ENCODE peak calls at places on chromosome 11, in four cellular contexts. One of them, this sample, is unnamed.

GRCh38 chr11:83235825-83236224 is 42.3 kb downstream of the ANKRD42 start:
- DNase-seq in HCT116: no peak
- DNase-seq in SK-N-SH: no peak
- DNase-seq in GM23338: no peak
- DNase-seq in this sample: no peak

GRCh38 chr11:83823461-83824025 is 537.4 kb upstream of the CCDC90B start:
- DNase-seq in HCT116: no peak
- DNase-seq in GM23338: no peak
- DNase-seq in SK-N-SH: no peak
- DNase-seq in this sample: no peak

GRCh38 chr11:106021181-106021966 is 666 bp downstream of the MSANTD4 start:
- DNase-seq in HCT116: no peak
- DNase-seq in GM23338: peak
- DNase-seq in SK-N-SH: no peak
- DNase-seq in this sample: peak

GRCh38 chr11:2509481-2510001 is 64.7 kb downstream of the KCNQ1 start:
- DNase-seq in GM23338: no peak
- DNase-seq in SK-N-SH: peak
- DNase-seq in HCT116: no peak
- DNase-seq in this sample: no peak

GRCh38 chr11:128544625-128545024 is 42.7 kb downstream of the ETS1 start:
- DNase-seq in SK-N-SH: no peak
- DNase-seq in HCT116: no peak
- DNase-seq in GM23338: no peak
- DNase-seq in this sample: no peak

GRCh38 chr11:45816614-45817013 is 11.7 kb downstream of the SLC35C1 start:
- DNase-seq in GM23338: peak
- DNase-seq in SK-N-SH: no peak
- DNase-seq in HCT116: no peak
- DNase-seq in this sample: no peak

GRCh38 chr11:61682093-61682732 is 2.0 kb downstream of the DAGLA start:
- DNase-seq in SK-N-SH: peak
- DNase-seq in GM23338: no peak
- DNase-seq in HCT116: no peak
- DNase-seq in this sample: peak

GRCh38 chr11:862704-863388 is 20.2 kb downstream of the TSPAN4 start:
- DNase-seq in GM23338: no peak
- DNase-seq in HCT116: no peak
- DNase-seq in SK-N-SH: no peak
- DNase-seq in this sample: no peak

GRCh38 chr11:101487775-101488174 is 96.0 kb downstream of the TRPC6 start:
- DNase-seq in HCT116: no peak
- DNase-seq in SK-N-SH: no peak
- DNase-seq in GM23338: no peak
- DNase-seq in this sample: peak

GRCh38 chr11:128711136-128711535 is 17.3 kb downstream of the FLI1 start:
- DNase-seq in SK-N-SH: no peak
- DNase-seq in HCT116: no peak
- DNase-seq in GM23338: no peak
- DNase-seq in this sample: peak

GRCh38 chr11:27677108-27677507 is 23.1 kb downstream of the BDNF start:
- DNase-seq in HCT116: no peak
- DNase-seq in SK-N-SH: no peak
- DNase-seq in GM23338: no peak
- DNase-seq in this sample: no peak

GRCh38 chr11:128341280-128341679 is 246.1 kb downstream of the ETS1 start:
- DNase-seq in SK-N-SH: no peak
- DNase-seq in GM23338: no peak
- DNase-seq in HCT116: no peak
- DNase-seq in this sample: peak

GRCh38 chr11:66840317-66841091 is 2.7 kb upstream of the RCE1 start:
- DNase-seq in HCT116: no peak
- DNase-seq in SK-N-SH: no peak
- DNase-seq in GM23338: no peak
- DNase-seq in this sample: no peak

GRCh38 chr11:129699711-129700304 is 115.8 kb upstream of the TMEM45B start:
- DNase-seq in HCT116: no peak
- DNase-seq in GM23338: peak
- DNase-seq in SK-N-SH: no peak
- DNase-seq in this sample: peak

GRCh38 chr11:94909371-94909820 is 64.0 kb downstream of the CWC15 start:
- DNase-seq in HCT116: no peak
- DNase-seq in SK-N-SH: no peak
- DNase-seq in GM23338: no peak
- DNase-seq in this sample: no peak

GRCh38 chr11:122334546-122335375 is 218.7 kb upstream of the BLID start:
- DNase-seq in SK-N-SH: no peak
- DNase-seq in GM23338: no peak
- DNase-seq in HCT116: no peak
- DNase-seq in this sample: no peak

GRCh38 chr11:75023446-75024067 is 34.8 kb downstream of the NEU3 start:
- DNase-seq in SK-N-SH: no peak
- DNase-seq in HCT116: no peak
- DNase-seq in GM23338: no peak
- DNase-seq in this sample: no peak

GRCh38 chr11:115670538-115671200 is 166.5 kb upstream of the CADM1 start:
- DNase-seq in HCT116: no peak
- DNase-seq in GM23338: no peak
- DNase-seq in SK-N-SH: peak
- DNase-seq in this sample: no peak

GRCh38 chr11:73463359-73463758 is 87.2 kb downstream of the RELT start:
- DNase-seq in HCT116: no peak
- DNase-seq in SK-N-SH: no peak
- DNase-seq in GM23338: no peak
- DNase-seq in this sample: peak

GRCh38 chr11:126702987-126703386 is 297.6 kb downstream of the KIRREL3 start:
- DNase-seq in GM23338: no peak
- DNase-seq in HCT116: no peak
- DNase-seq in SK-N-SH: peak
- DNase-seq in this sample: no peak

GRCh38 chr11:86101941-86102407 is 33.1 kb upstream of the PICALM start:
- DNase-seq in HCT116: no peak
- DNase-seq in SK-N-SH: no peak
- DNase-seq in GM23338: no peak
- DNase-seq in this sample: peak

GRCh38 chr11:28017816-28018215 is 90.1 kb downstream of the KIF18A start:
- DNase-seq in SK-N-SH: no peak
- DNase-seq in GM23338: no peak
- DNase-seq in HCT116: no peak
- DNase-seq in this sample: peak

GRCh38 chr11:34773826-34774225 is 142.4 kb downstream of the APIP start:
- DNase-seq in SK-N-SH: no peak
- DNase-seq in GM23338: no peak
- DNase-seq in HCT116: no peak
- DNase-seq in this sample: peak

GRCh38 chr11:86571273-86571948 is 101.0 kb downstream of the ME3 start:
- DNase-seq in SK-N-SH: peak
- DNase-seq in HCT116: peak
- DNase-seq in GM23338: peak
- DNase-seq in this sample: peak

GRCh38 chr11:46207270-46207669 is 70.2 kb upstream of the CREB3L1 start:
- DNase-seq in HCT116: no peak
- DNase-seq in SK-N-SH: no peak
- DNase-seq in GM23338: no peak
- DNase-seq in this sample: no peak

GRCh38 chr11:10898003-10898762 is 40.3 kb upstream of the ZBED5 start:
- DNase-seq in HCT116: no peak
- DNase-seq in SK-N-SH: no peak
- DNase-seq in GM23338: no peak
- DNase-seq in this sample: no peak

GRCh38 chr11:35751664-35752061 is 89.1 kb downstream of the TRIM44 start:
- DNase-seq in GM23338: no peak
- DNase-seq in HCT116: no peak
- DNase-seq in SK-N-SH: no peak
- DNase-seq in this sample: no peak

GRCh38 chr11:29485641-29486040 is 531.2 kb downstream of the KCNA4 start:
- DNase-seq in GM23338: no peak
- DNase-seq in HCT116: no peak
- DNase-seq in SK-N-SH: no peak
- DNase-seq in this sample: no peak

GRCh38 chr11:36081274-36081945 is 137.5 kb downstream of the LDLRAD3 start:
- DNase-seq in HCT116: no peak
- DNase-seq in SK-N-SH: no peak
- DNase-seq in GM23338: no peak
- DNase-seq in this sample: no peak

GRCh38 chr11:13885083-13885482 is 77.4 kb upstream of the SPON1 start:
- DNase-seq in GM23338: no peak
- DNase-seq in SK-N-SH: no peak
- DNase-seq in HCT116: no peak
- DNase-seq in this sample: peak

GRCh38 chr11:118625976-118626375 is 18.6 kb downstream of the PHLDB1 start:
- DNase-seq in HCT116: no peak
- DNase-seq in SK-N-SH: peak
- DNase-seq in GM23338: peak
- DNase-seq in this sample: no peak

GRCh38 chr11:35276396-35276795 is 137.4 kb downstream of the CD44 start:
- DNase-seq in SK-N-SH: no peak
- DNase-seq in GM23338: no peak
- DNase-seq in HCT116: no peak
- DNase-seq in this sample: peak

GRCh38 chr11:64996710-64997380 is at the start of gene BATF2:
- DNase-seq in GM23338: peak
- DNase-seq in SK-N-SH: peak
- DNase-seq in HCT116: peak
- DNase-seq in this sample: peak
- TF ChIP-seq EZH2phosphoT487 in GM23338: no peak
- TF ChIP-seq EZH2phosphoT487 in SK-N-SH: no peak
- TF ChIP-seq EZH2phosphoT487 in HCT116: no peak
- TF ChIP-seq EZH2phosphoT487 in this sample: no peak

GRCh38 chr11:110478410-110478809 is 48.7 kb downstream of the FDX1 start:
- DNase-seq in SK-N-SH: no peak
- DNase-seq in HCT116: no peak
- DNase-seq in GM23338: peak
- DNase-seq in this sample: no peak

GRCh38 chr11:110474578-110474977 is 44.8 kb downstream of the FDX1 start:
- DNase-seq in SK-N-SH: no peak
- DNase-seq in GM23338: peak
- DNase-seq in HCT116: no peak
- DNase-seq in this sample: no peak

GRCh38 chr11:110479070-110479444 is 49.3 kb downstream of the FDX1 start:
- DNase-seq in GM23338: no peak
- DNase-seq in HCT116: no peak
- DNase-seq in SK-N-SH: no peak
- DNase-seq in this sample: no peak

GRCh38 chr11:110481523-110481922 is 51.8 kb downstream of the FDX1 start:
- DNase-seq in HCT116: no peak
- DNase-seq in GM23338: no peak
- DNase-seq in SK-N-SH: no peak
- DNase-seq in this sample: no peak

GRCh38 chr11:110479445-110480101 is 49.8 kb downstream of the FDX1 start:
- DNase-seq in GM23338: no peak
- DNase-seq in SK-N-SH: no peak
- DNase-seq in HCT116: no peak
- DNase-seq in this sample: no peak
- TF ChIP-seq EZH2phosphoT487 in GM23338: no peak
- TF ChIP-seq EZH2phosphoT487 in SK-N-SH: no peak
- TF ChIP-seq EZH2phosphoT487 in HCT116: no peak
- TF ChIP-seq EZH2phosphoT487 in this sample: no peak

GRCh38 chr11:15123849-15124248 is 9.1 kb downstream of the INSC start:
- DNase-seq in SK-N-SH: no peak
- DNase-seq in GM23338: no peak
- DNase-seq in HCT116: peak
- DNase-seq in this sample: peak
- TF ChIP-seq EZH2phosphoT487 in SK-N-SH: no peak
- TF ChIP-seq EZH2phosphoT487 in GM23338: no peak
- TF ChIP-seq EZH2phosphoT487 in HCT116: no peak
- TF ChIP-seq EZH2phosphoT487 in this sample: no peak

DNA sequence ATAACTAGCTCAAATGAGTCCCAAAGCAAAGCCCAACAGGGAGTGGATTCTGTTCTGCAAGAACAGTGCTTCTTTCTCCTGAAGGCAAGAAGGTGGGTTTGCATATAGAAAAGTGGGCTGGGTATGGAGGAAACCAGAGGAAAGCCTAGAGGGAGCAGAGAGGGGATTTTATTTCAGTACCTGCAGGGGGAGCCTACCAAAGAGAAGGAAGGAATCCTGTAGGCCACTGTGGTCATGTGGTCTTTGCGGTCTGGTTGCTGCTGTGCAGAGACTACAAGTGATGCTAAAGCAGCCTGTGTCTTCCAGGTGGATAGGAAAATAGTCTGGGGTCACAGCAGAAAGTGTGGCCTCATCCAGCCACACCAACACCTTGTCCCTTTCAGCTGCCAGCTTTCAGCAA is 33.2 kb upstream of the ZBTB16 start:
- DNase-seq in GM23338: peak
- DNase-seq in HCT116: no peak
- DNase-seq in SK-N-SH: no peak
- DNase-seq in this sample: peak
- TF ChIP-seq EZH2phosphoT487 in GM23338: no peak
- TF ChIP-seq EZH2phosphoT487 in HCT116: no peak
- TF ChIP-seq EZH2phosphoT487 in SK-N-SH: no peak
- TF ChIP-seq EZH2phosphoT487 in this sample: no peak

GRCh38 chr11:78759067-78759466 is 184.4 kb upstream of the NARS2 start:
- DNase-seq in HCT116: no peak
- DNase-seq in GM23338: no peak
- DNase-seq in SK-N-SH: no peak
- DNase-seq in this sample: no peak
- TF ChIP-seq EZH2phosphoT487 in HCT116: no peak
- TF ChIP-seq EZH2phosphoT487 in GM23338: no peak
- TF ChIP-seq EZH2phosphoT487 in SK-N-SH: no peak
- TF ChIP-seq EZH2phosphoT487 in this sample: no peak

GRCh38 chr11:44167047-44167446 is 71.6 kb downstream of the EXT2 start:
- DNase-seq in GM23338: no peak
- DNase-seq in SK-N-SH: no peak
- DNase-seq in HCT116: no peak
- DNase-seq in this sample: no peak
- TF ChIP-seq EZH2phosphoT487 in GM23338: no peak
- TF ChIP-seq EZH2phosphoT487 in SK-N-SH: no peak
- TF ChIP-seq EZH2phosphoT487 in HCT116: no peak
- TF ChIP-seq EZH2phosphoT487 in this sample: no peak

GRCh38 chr11:96393753-96394348 is 4.0 kb downstream of the JRKL start:
- DNase-seq in SK-N-SH: peak
- DNase-seq in HCT116: peak
- DNase-seq in GM23338: peak
- DNase-seq in this sample: peak

GRCh38 chr11:96391698-96392307 is 2.0 kb downstream of the JRKL start:
- DNase-seq in GM23338: no peak
- DNase-seq in SK-N-SH: no peak
- DNase-seq in HCT116: no peak
- DNase-seq in this sample: peak

GRCh38 chr11:96388891-96389603 is 665 bp downstream of the CCDC82 start:
- DNase-seq in GM23338: peak
- DNase-seq in SK-N-SH: peak
- DNase-seq in HCT116: peak
- DNase-seq in this sample: no peak

GRCh38 chr11:96389604-96390402 is at the start of the genes CCDC82 and JRKL:
- DNase-seq in HCT116: peak
- DNase-seq in GM23338: peak
- DNase-seq in SK-N-SH: peak
- DNase-seq in this sample: peak

GRCh38 chr11:96390403-96390830 is 604 bp downstream of the JRKL start:
- DNase-seq in SK-N-SH: peak
- DNase-seq in GM23338: no peak
- DNase-seq in HCT116: no peak
- DNase-seq in this sample: no peak
- TF ChIP-seq EZH2phosphoT487 in SK-N-SH: no peak
- TF ChIP-seq EZH2phosphoT487 in GM23338: no peak
- TF ChIP-seq EZH2phosphoT487 in HCT116: no peak
- TF ChIP-seq EZH2phosphoT487 in this sample: no peak